ENCODE peak calls at places on chromosomes 6 and 20, in ten cellular contexts. J is NCI-H1092 treated with DMSO at 0.1 percent for 48 hours; K is naive thymus-derived CD8-positive, alpha-beta T cell; G is GM19239; T is spleen; U is EH; I is heart right ventricle; X is amygdala; L is astrocyte of the spinal cord; F is activated CD4-positive, alpha-beta T cell treated with anti-CD3 and anti-CD28 coated beads, Interleukin-2, amount 10 ng/mL, durations not matched to agents 7 days and 5 days. P is an unnamed sample.

GRCh38 chr6:125102411-125102810 is 51.2 kb upstream of the TPD52L1 start:
- DNase-seq in J (no peak), K (no peak), G (no peak), T (no peak), U (no peak), I (no peak), X (no peak), L (no peak), F (no peak), P (no peak)

GRCh38 chr20:58637466-58638198 is 13.5 kb upstream of the STX16 start:
- DNase-seq in J (no peak), K (no peak), G (no peak), T (peak), U (no peak), I (no peak), X (no peak), L (no peak), F (no peak), P (no peak)

GRCh38 chr20:58046311-58046710 is 182.1 kb downstream of the ANKRD60 start:
- DNase-seq in J (no peak), K (no peak), G (no peak), T (no peak), U (no peak), I (no peak), X (no peak), L (no peak), F (no peak), P (no peak)

GRCh38 chr20:41426361-41426900 is 59.8 kb upstream of the EMILIN3 start:
- DNase-seq in J (no peak), K (no peak), G (no peak), T (no peak), U (peak), I (no peak), X (no peak), L (no peak), F (no peak), P (no peak)

GRCh38 chr20:25399038-25399430 is 8.4 kb upstream of the ABHD12 start:
- DNase-seq in J (peak), K (peak), G (no peak), T (no peak), U (peak), I (peak), X (no peak), L (peak), F (peak), P (no peak)

GRCh38 chr20:33600414-33600813 is 61.7 kb upstream of the C20orf144 start:
- DNase-seq in J (no peak), K (no peak), G (no peak), T (no peak), U (no peak), I (no peak), X (no peak), L (no peak), F (no peak), P (no peak)

GRCh38 chr20:63915471-63915870 is 20.5 kb downstream of the DNAJC5 start:
- DNase-seq in J (no peak), K (no peak), G (no peak), T (no peak), U (no peak), I (peak), X (no peak), L (no peak), F (no peak), P (no peak)

GRCh38 chr6:136992113-136992512 is 52.7 kb downstream of the IL20RA start:
- DNase-seq in J (no peak), K (no peak), G (no peak), T (no peak), U (no peak), I (no peak), X (no peak), L (no peak), F (no peak), P (no peak)

GRCh38 chr20:9126527-9126926 is 57.6 kb downstream of the PLCB4 start:
- DNase-seq in J (no peak), K (no peak), G (no peak), T (no peak), U (no peak), I (no peak), X (no peak), L (no peak), F (no peak), P (no peak)

GRCh38 chr20:45450097-45450818 is 19.3 kb upstream of the WFDC2 start:
- DNase-seq in J (peak), K (peak), G (no peak), T (no peak), U (peak), I (no peak), X (no peak), L (peak), F (peak), P (no peak)

GRCh38 chr20:24836900-24837299 is 112.2 kb upstream of the CST7 start:
- DNase-seq in J (no peak), K (no peak), G (no peak), T (no peak), U (no peak), I (no peak), X (no peak), L (no peak), F (no peak), P (no peak)

GRCh38 chr6:32401564-32401963 is 5.4 kb downstream of the BTNL2 start:
- DNase-seq in J (no peak), K (no peak), G (no peak), T (no peak), U (no peak), I (no peak), X (no peak), L (no peak), F (no peak), P (no peak)

GRCh38 chr6:139905404-139906052 is 531.1 kb upstream of the CITED2 start:
- DNase-seq in J (no peak), K (no peak), G (no peak), T (no peak), U (peak), I (no peak), X (no peak), L (no peak), F (no peak), P (no peak)

GRCh38 chr6:169866668-169867521 is 115.5 kb downstream of the ERMARD start:
- DNase-seq in J (no peak), K (no peak), G (no peak), T (peak), U (no peak), I (no peak), X (no peak), L (no peak), F (no peak), P (no peak)

GRCh38 chr6:136669299-136669699 is 119.1 kb upstream of the MAP7 start:
- DNase-seq in J (no peak), K (no peak), G (no peak), T (no peak), U (peak), I (no peak), X (no peak), L (peak), F (no peak), P (no peak)

GRCh38 chr6:21811484-21811883 is 217.9 kb downstream of the SOX4 start:
- DNase-seq in J (no peak), K (no peak), G (no peak), T (no peak), U (no peak), I (no peak), X (no peak), L (no peak), F (no peak), P (no peak)

GRCh38 chr6:131982740-131983259 is 31.6 kb upstream of the CCN2 start:
- DNase-seq in J (no peak), K (no peak), G (no peak), T (no peak), U (peak), I (no peak), X (no peak), L (peak), F (no peak), P (no peak)

GRCh38 chr6:53728570-53729194 is 63.1 kb upstream of the KLHL31 start:
- DNase-seq in J (peak), K (peak), G (peak), T (no peak), U (peak), I (peak), X (no peak), L (peak), F (peak), P (peak)

GRCh38 chr20:51831891-51832675 is 29.8 kb upstream of the SALL4 start:
- DNase-seq in J (no peak), K (no peak), G (no peak), T (no peak), U (peak), I (no peak), X (no peak), L (no peak), F (no peak), P (no peak)

GRCh38 chr6:76697585-76697984 is 625.1 kb upstream of the IMPG1 start:
- DNase-seq in J (no peak), K (no peak), G (no peak), T (no peak), U (peak), I (no peak), X (no peak), L (peak), F (no peak), P (no peak)

GRCh38 chr6:85460951-85461805 is 11.3 kb downstream of the NT5E start:
- DNase-seq in J (no peak), K (peak), G (no peak), T (no peak), U (peak), I (no peak), X (no peak), L (peak), F (peak), P (no peak)

GRCh38 chr6:150028799-150029198 is 3.5 kb upstream of the RAET1L start:
- DNase-seq in J (no peak), K (no peak), G (no peak), T (peak), U (no peak), I (no peak), X (no peak), L (no peak), F (no peak), P (no peak)

GRCh38 chr6:32181148-32181702 is 2.8 kb downstream of the AGER start:
- DNase-seq in J (no peak), K (no peak), G (no peak), T (no peak), U (no peak), I (no peak), X (no peak), L (no peak), F (no peak), P (no peak)

GRCh38 chr6:163165922-163166321 is 248.6 kb upstream of the QKI start:
- DNase-seq in J (no peak), K (no peak), G (no peak), T (no peak), U (no peak), I (no peak), X (peak), L (no peak), F (no peak), P (no peak)

GRCh38 chr6:31065556-31065955 is 46.8 kb downstream of the C6orf15 start:
- DNase-seq in J (no peak), K (no peak), G (no peak), T (no peak), U (peak), I (no peak), X (no peak), L (no peak), F (no peak), P (no peak)

GRCh38 chr6:23478324-23478723 is 647.7 kb upstream of the NRSN1 start:
- DNase-seq in J (no peak), K (no peak), G (no peak), T (no peak), U (no peak), I (no peak), X (no peak), L (no peak), F (no peak), P (no peak)

GRCh38 chr20:14986656-14987055 is 649.2 kb upstream of the FLRT3 start:
- DNase-seq in J (no peak), K (no peak), G (no peak), T (no peak), U (no peak), I (no peak), X (no peak), L (no peak), F (no peak), P (no peak)

GRCh38 chr6:35677456-35677855 is 11.3 kb downstream of the FKBP5 start:
- DNase-seq in J (no peak), K (no peak), G (no peak), T (no peak), U (no peak), I (no peak), X (no peak), L (no peak), F (no peak), P (no peak)

GRCh38 chr6:108484016-108484415 is 76.7 kb upstream of the FOXO3 start:
- DNase-seq in J (no peak), K (no peak), G (no peak), T (no peak), U (peak), I (no peak), X (no peak), L (no peak), F (no peak), P (no peak)

GRCh38 chr20:24611360-24612140 is 142.1 kb downstream of the SYNDIG1 start:
- DNase-seq in J (no peak), K (no peak), G (no peak), T (no peak), U (no peak), I (no peak), X (no peak), L (no peak), F (no peak), P (no peak)

P was measured in GM12891.